ENCODE peak calls at places on chromosomes 12 and 14, in eight cellular contexts. V is small intestine; Z is heart left ventricle; U is IMR-90; S is Panc1; L is K562; J is breast epithelium; W is CD8-positive, alpha-beta T cell. M is an unnamed sample.

GRCh38 chr12:32877670-32878459 is 18.7 kb downstream of the PKP2 start:
- DNase-seq in U (no peak), Z (peak; percentile 90), L (no peak), S (no peak), V (peak; percentile 21), J (no peak), W (no peak), M (no peak)

GRCh38 chr12:100794441-100795192 is at the start of gene ANO4:
- DNase-seq in Z (no peak), S (no peak), J (no peak), U (peak; percentile 29), V (no peak), W (no peak), L (no peak), M (no peak)

GRCh38 chr14:66009104-66009503 is 477.1 kb upstream of the CCDC196 start:
- DNase-seq in L (no peak), J (no peak), S (no peak), V (no peak), W (no peak), U (peak; percentile 12), Z (no peak), M (no peak)

GRCh38 chr12:8077207-8077606 is 4.9 kb upstream of the NECAP1 start:
- DNase-seq in J (no peak), V (no peak), L (no peak), Z (no peak), S (no peak), W (no peak), U (peak; percentile 62), M (no peak)

GRCh38 chr12:11695321-11695720 is 45.8 kb downstream of the ETV6 start:
- DNase-seq in Z (no peak), J (no peak), U (peak; percentile 58), V (no peak), L (no peak), S (no peak), W (no peak), M (no peak)

GRCh38 chr14:34554540-34555250 is 15.2 kb upstream of the EAPP start:
- DNase-seq in J (no peak), S (peak; percentile 42), Z (no peak), W (no peak), V (peak; percentile 36), U (peak; percentile 37), L (no peak), M (no peak)

GRCh38 chr12:66166561-66166960 is 3.2 kb downstream of the TMBIM4 start:
- DNase-seq in S (no peak), L (no peak), W (no peak), V (no peak), Z (no peak), U (no peak), J (no peak), M (no peak)

GRCh38 chr14:50542941-50543418 is 10.6 kb upstream of the MAP4K5 start:
- DNase-seq in S (no peak), U (peak; percentile 61), Z (no peak), W (peak; percentile 30), V (peak; percentile 59), J (no peak), L (peak; percentile 23), M (no peak)

GRCh38 chr12:27822076-27822712 is 42.2 kb upstream of the MANSC4 start:
- DNase-seq in Z (no peak), J (no peak), S (peak; percentile 61), V (no peak), W (peak; percentile 41), U (peak; percentile 97), L (no peak), M (no peak)

GRCh38 chr12:22014783-22015144 is 31.3 kb upstream of the CMAS start:
- DNase-seq in S (no peak), Z (no peak), U (peak; percentile 10), W (no peak), J (no peak), V (peak; percentile 13), L (no peak), M (no peak)

GRCh38 chr12:27539191-27539631 is 15.2 kb downstream of the PPFIBP1 start:
- DNase-seq in U (peak; percentile 71), L (no peak), S (no peak), W (no peak), V (peak; percentile 13), Z (no peak), J (no peak), M (no peak)

GRCh38 chr12:123436017-123436964 is at the start of gene RILPL2:
- DNase-seq in L (peak; percentile 85), W (peak; percentile 90), Z (peak; percentile 90), J (peak; percentile 89), V (peak; percentile 78), S (no peak), U (peak; percentile 65), M (no peak)
- H3K4me1 ChIP-seq in L (peaks cover 2% of the 10 kb centered on the region), W (peaks cover 35% of the 10 kb centered on the region), Z (peaks cover 36% of the 10 kb centered on the region), J (peaks cover 6% of the 10 kb centered on the region), V (no peaks in the 10 kb centered on the region), S (no peaks in the 10 kb centered on the region), U (peaks cover 4% of the 10 kb centered on the region), M (no peaks in the 10 kb centered on the region)

GRCh38 chr12:19489168-19489567 is 49.9 kb downstream of the AEBP2 start:
- DNase-seq in W (no peak), Z (no peak), U (no peak), S (no peak), L (no peak), J (no peak), V (no peak), M (no peak)

GRCh38 chr12:19496249-19497208 is 57.2 kb downstream of the AEBP2 start:
- DNase-seq in S (no peak), J (no peak), V (no peak), W (no peak), Z (no peak), U (no peak), L (no peak), M (no peak)

GRCh38 chr12:19490908-19491307 is 51.6 kb downstream of the AEBP2 start:
- DNase-seq in J (no peak), L (no peak), Z (no peak), W (no peak), S (no peak), V (no peak), U (no peak), M (no peak)

DNA sequence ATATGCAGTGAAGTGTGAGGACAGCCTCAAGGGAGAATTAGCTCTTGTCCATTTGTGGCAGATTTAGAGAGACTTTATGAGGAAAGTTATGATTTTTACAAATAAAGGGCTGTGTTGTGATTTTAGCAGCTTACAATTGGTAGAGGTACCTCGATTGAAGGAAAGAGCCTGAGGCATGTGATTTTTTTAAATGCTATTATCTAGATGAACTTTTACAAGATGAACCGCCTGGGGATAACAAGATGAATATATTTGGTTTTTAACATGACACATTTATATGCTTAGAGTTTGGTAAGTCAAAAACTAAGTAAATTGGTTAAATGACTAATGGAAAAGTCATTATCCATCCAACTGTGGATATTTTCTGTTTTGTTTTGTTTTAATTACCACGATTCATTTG is 52.6 kb downstream of the AEBP2 start:
- DNase-seq in J (no peak), L (no peak), W (no peak), U (no peak), Z (no peak), V (no peak), S (no peak), M (no peak)
- H3K27ac ChIP-seq in J (no peak overlapping the region), L (no peak overlapping the region), W (no peak overlapping the region), U (no peak overlapping the region), Z (no peak overlapping the region), V (no peak overlapping the region), S (no peak overlapping the region), M (no peak overlapping the region)

DNA sequence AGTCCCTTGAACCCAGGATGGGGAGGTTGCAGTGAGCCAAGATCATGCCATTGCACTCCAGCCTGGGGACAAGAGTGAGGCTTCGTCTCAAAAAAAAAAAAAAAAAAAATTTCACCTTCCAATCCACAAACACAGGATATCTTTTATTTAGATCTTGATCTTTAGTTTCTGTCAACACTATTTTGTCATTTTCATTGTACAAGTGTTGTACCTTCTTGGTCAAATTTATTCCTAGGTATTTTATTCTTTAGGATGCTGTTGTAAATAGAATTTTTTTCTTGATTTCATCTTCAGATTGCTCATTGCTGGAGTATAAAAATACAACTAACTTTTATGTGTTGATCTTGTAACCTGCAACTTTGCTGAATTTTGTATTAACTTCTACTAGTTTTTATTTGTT is 60.8 kb downstream of the ARHGAP5 start:
- DNase-seq in V (no peak), S (no peak), Z (no peak), L (no peak), U (no peak), J (no peak), W (no peak), M (no peak)
- H3K36me3 ChIP-seq in V (peaks cover 2% of the 10 kb centered on the region), S (no peaks in the 10 kb centered on the region), Z (no peaks in the 10 kb centered on the region), L (no peaks in the 10 kb centered on the region), U (no peaks in the 10 kb centered on the region), J (peaks cover 6% of the 10 kb centered on the region), W (peaks cover 5% of the 10 kb centered on the region), M (no peaks in the 10 kb centered on the region)

DNA sequence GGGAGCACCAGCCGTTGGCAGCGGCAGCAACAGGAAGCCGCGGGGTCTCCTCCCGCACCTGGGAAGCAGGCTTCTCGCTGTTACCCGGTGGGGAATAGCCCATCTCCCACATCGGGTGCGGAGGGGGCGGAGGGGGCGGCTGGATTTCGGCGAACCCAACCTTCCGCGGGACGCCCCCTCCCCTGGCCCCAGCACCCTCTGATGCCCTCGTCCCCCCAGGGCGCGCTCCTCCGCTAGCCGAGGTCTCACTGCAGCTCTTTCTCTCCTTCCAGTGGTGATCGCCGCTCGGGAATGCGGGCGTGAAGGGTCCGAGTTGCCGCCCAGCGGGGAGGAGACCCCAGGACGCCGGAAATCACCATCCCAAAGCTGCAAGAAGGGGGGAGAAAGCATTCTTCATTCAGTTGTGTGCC is 301 bp downstream of the SAMD4A start:
- DNase-seq in Z (no peak), S (no peak), V (peak; percentile 10), U (no peak), W (no peak), J (peak; percentile 26), L (no peak), M (no peak)
- H3K4me1 ChIP-seq in Z (peaks cover 44% of the 10 kb centered on the region), S (peaks cover 22% of the 10 kb centered on the region), V (no peaks in the 10 kb centered on the region), U (peaks cover 9% of the 10 kb centered on the region), W (peaks cover 15% of the 10 kb centered on the region), J (no peaks in the 10 kb centered on the region), L (peaks cover 12% of the 10 kb centered on the region), M (peaks cover 3% of the 10 kb centered on the region)

GRCh38 chr14:24130380-24130716 is at the start of gene FITM1:
- DNase-seq in J (no peak), S (no peak), Z (no peak), V (no peak), L (no peak), W (no peak), U (no peak), M (no peak)

GRCh38 chr14:24132976-24133375 is 2.5 kb downstream of the FITM1 start:
- DNase-seq in Z (no peak), L (no peak), U (no peak), V (no peak), S (no peak), W (no peak), J (no peak), M (no peak)

GRCh38 chr14:24130717-24131548 is 474 bp downstream of the FITM1 start:
- DNase-seq in U (no peak), Z (peak; percentile 91), J (no peak), V (no peak), S (no peak), W (no peak), L (no peak), M (no peak)

GRCh38 chr14:24132061-24132685 is 1.7 kb downstream of the FITM1 start:
- DNase-seq in U (no peak), J (peak; percentile 70), V (no peak), Z (peak; percentile 51), L (no peak), W (peak; percentile 35), S (no peak), M (no peak)

GRCh38 chr14:24131549-24131966 is 1.1 kb downstream of the FITM1 start:
- DNase-seq in V (no peak), L (no peak), J (no peak), W (no peak), Z (peak; percentile 68), S (no peak), U (no peak), M (no peak)
- H3K27ac ChIP-seq in V (peak overlapping the region; percentile 28), L (no peak overlapping the region), J (peak overlapping the region; percentile 74), W (no peak overlapping the region), Z (peak overlapping the region; percentile 83), S (no peak overlapping the region), U (no peak overlapping the region), M (no peak overlapping the region)